ENCODE peak calls at places on chromosomes 11 and 22, in ten cellular contexts. L, U, W, S, M, Z, X, C, Q and O are unnamed samples.

GRCh38 chr11:86180415-86180814 is 64.1 kb upstream of the EED start:
- DNase-seq in U (no peak), M (no peak), Z (no peak), S (no peak), W (no peak), C (no peak), X (no peak), Q (no peak), L (no peak), O (no peak)

GRCh38 chr11:86818466-86819282 is 18.3 kb downstream of the PRSS23 start:
- DNase-seq in M (peak; percentile 89), Q (peak; percentile 72), L (no peak), W (peak; percentile 60), U (peak; percentile 52), C (peak; percentile 62), Z (no peak), X (no peak), S (no peak), O (peak; percentile 49)

GRCh38 chr22:42752230-42752746 is 31.6 kb upstream of the A4GALT start:
- DNase-seq in W (no peak), S (no peak), Z (no peak), Q (no peak), X (no peak), C (no peak), U (no peak), L (peak; percentile 11), M (no peak), O (peak; percentile 36)

GRCh38 chr11:62193954-62194353 is 3.9 kb downstream of the SCGB1D1 start:
- DNase-seq in Z (no peak), M (no peak), L (no peak), C (no peak), X (no peak), S (no peak), Q (peak; percentile 10), U (no peak), W (no peak), O (no peak)

GRCh38 chr11:100941033-100941432 is 188.6 kb downstream of the PGR start:
- DNase-seq in W (no peak), Q (no peak), U (no peak), L (no peak), S (no peak), Z (no peak), C (no peak), X (no peak), M (no peak), O (no peak)

GRCh38 chr11:123469089-123469488 is 39.0 kb downstream of the GRAMD1B start:
- DNase-seq in U (no peak), M (no peak), S (no peak), Q (no peak), C (no peak), L (no peak), W (no peak), Z (no peak), X (no peak), O (no peak)

GRCh38 chr22:50280022-50280707 is 10.0 kb upstream of the MAPK11 start:
- DNase-seq in U (no peak), C (no peak), X (no peak), M (no peak), W (no peak), Z (no peak), L (no peak), Q (no peak), S (no peak), O (no peak)

GRCh38 chr11:20605602-20606091 is 6.2 kb downstream of the SLC6A5 start:
- DNase-seq in U (no peak), Z (no peak), C (no peak), Q (no peak), M (no peak), S (no peak), L (no peak), X (no peak), W (no peak), O (no peak)